ENCODE peak calls at places on chromosomes 4 and X, in nine cellular contexts. C, N, F, D, Q, O, P, B and I are unnamed samples.

GRCh38 chr4:106048250-106048931 is 153.1 kb downstream of the NPNT start:
- DNase-seq in N (peak; percentile 44), C (peak; percentile 45), D (no peak), B (no peak), Q (no peak), O (no peak), P (no peak), F (no peak), I (no peak)

GRCh38 chr4:186657766-186658165 is 65.9 kb downstream of the FAT1 start:
- DNase-seq in P (no peak), O (no peak), N (no peak), F (no peak), B (peak; percentile 17), Q (peak; percentile 55), D (peak; percentile 35), C (peak; percentile 42), I (peak; percentile 44)

GRCh38 chr4:149311076-149311475 is 504.6 kb downstream of the IQCM start:
- DNase-seq in P (no peak), C (no peak), D (no peak), F (no peak), O (no peak), B (peak; percentile 6), N (no peak), Q (peak; percentile 1), I (no peak)

GRCh38 chrX:69387559-69388487 is 116.3 kb upstream of the NALF2 start:
- DNase-seq in P (peak; percentile 78), D (peak; percentile 31), O (peak; percentile 22), Q (peak; percentile 48), F (no peak), B (peak; percentile 54), N (peak; percentile 66), C (peak; percentile 92), I (peak; percentile 90)

GRCh38 chrX:2351321-2351720 is 149.5 kb downstream of the DHRSX start:
- DNase-seq in B (peak; percentile 84), N (peak; percentile 21), Q (peak; percentile 54), F (no peak), C (no peak), O (no peak), D (no peak), P (no peak), I (no peak)

GRCh38 chrX:13808293-13808692 is 8.6 kb downstream of the GPM6B start:
- DNase-seq in P (no peak), C (no peak), N (no peak), Q (no peak), B (no peak), F (no peak), D (no peak), O (no peak), I (no peak)

GRCh38 chrX:101803451-101803850 is 128.4 kb downstream of the ZMAT1 start:
- DNase-seq in C (peak; percentile 4), D (no peak), Q (peak; percentile 44), N (peak; percentile 17), P (no peak), O (peak; percentile 12), F (no peak), B (peak; percentile 23), I (peak; percentile 9)

GRCh38 chrX:45083314-45083713 is 117.4 kb downstream of the DIPK2B start:
- DNase-seq in F (no peak), O (peak; percentile 44), B (no peak), D (no peak), N (no peak), Q (no peak), C (no peak), P (no peak), I (no peak)

DNA sequence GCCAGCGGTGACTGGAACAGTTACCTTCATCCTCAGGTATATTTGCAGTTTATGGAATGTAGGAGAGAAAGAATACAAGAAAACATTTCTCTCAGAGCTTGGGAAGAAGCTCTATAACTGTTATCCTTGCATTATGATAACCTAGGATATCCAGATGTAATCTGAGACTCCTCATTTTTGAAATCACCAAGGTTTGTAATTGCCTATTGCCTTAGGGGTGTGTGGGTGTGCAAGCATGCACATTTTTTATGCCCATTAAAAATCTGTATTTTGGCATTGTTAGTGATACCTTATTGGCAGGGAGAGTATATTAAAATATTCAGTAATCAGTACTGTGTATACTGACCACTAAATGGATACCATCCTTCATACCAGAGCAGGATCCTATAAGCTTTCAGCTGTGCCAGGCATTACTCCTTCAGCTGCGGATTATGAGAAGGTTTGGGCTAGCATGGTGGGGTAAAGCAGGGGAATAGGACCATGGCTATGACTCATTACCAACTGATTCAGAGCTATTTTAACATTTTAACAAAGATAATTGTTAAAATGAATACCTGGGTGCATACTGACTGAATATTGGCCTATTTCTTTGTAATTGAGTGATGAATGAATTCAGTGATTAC is 8.4 kb downstream of the SEC24B start:
- DNase-seq in N (no peak), C (no peak), P (no peak), D (no peak), F (no peak), O (no peak), B (peak; percentile 40), Q (peak; percentile 3), I (no peak)
- H3K4me1 ChIP-seq in N (peaks cover 23% of the 10 kb centered on the region), C (peaks cover 3% of the 10 kb centered on the region), P (peaks cover 2% of the 10 kb centered on the region), D (peaks cover 26% of the 10 kb centered on the region), F (peaks cover 24% of the 10 kb centered on the region), O (peaks cover 8% of the 10 kb centered on the region), B (peaks cover 45% of the 10 kb centered on the region), Q (peaks cover 21% of the 10 kb centered on the region), I (peaks cover 6% of the 10 kb centered on the region)

GRCh38 chr4:173046818-173047217 is 121.8 kb upstream of the GALNT7 start:
- DNase-seq in Q (no peak), O (no peak), P (no peak), C (no peak), F (no peak), D (no peak), B (no peak), N (no peak), I (no peak)
- TF ChIP-seq EZH2phosphoT487 in Q (no peak), O (no peak), P (no peak), C (no peak), F (no peak), D (no peak), B (no peak), N (no peak), I (no peak)

DNA sequence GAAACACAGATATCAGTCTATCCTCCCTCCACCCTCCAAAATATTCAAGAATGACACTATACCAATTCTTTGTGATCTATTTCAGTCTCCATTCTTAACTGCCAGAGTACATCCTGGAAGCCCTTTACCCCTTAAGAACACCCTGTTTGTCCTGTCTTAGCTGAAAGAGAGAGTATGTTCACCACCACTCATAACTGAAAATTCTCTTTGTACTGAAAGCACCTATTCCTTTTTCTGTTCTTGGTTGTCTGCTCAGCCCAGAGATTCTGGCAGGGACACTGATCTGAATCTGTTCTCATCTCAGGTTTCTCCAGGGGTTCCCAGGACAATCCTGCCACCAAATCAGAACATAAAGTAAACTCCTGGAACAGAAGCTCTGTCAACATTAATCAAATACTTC is 25.4 kb upstream of the EREG start:
- DNase-seq in B (no peak), F (no peak), C (no peak), N (no peak), P (no peak), O (no peak), D (no peak), Q (no peak), I (no peak)
- H2AFZ ChIP-seq in B (no peak overlapping the region), F (no peak overlapping the region), C (no peak overlapping the region), N (no peak overlapping the region), P (no peak overlapping the region), O (no peak overlapping the region), D (no peak overlapping the region), Q (no peak overlapping the region), I (no peak overlapping the region)

GRCh38 chr4:139624441-139625130 is 41.0 kb upstream of the MGST2 start:
- DNase-seq in N (no peak), Q (no peak), B (no peak), C (no peak), O (no peak), P (no peak), D (no peak), F (no peak), I (peak; percentile 60)
- H3K4me1 ChIP-seq in N (peaks cover 8% of the 10 kb centered on the region), Q (no peaks in the 10 kb centered on the region), B (no peaks in the 10 kb centered on the region), C (peaks cover 47% of the 10 kb centered on the region), O (no peaks in the 10 kb centered on the region), P (no peaks in the 10 kb centered on the region), D (no peaks in the 10 kb centered on the region), F (no peaks in the 10 kb centered on the region), I (peaks cover 27% of the 10 kb centered on the region)